ENCODE peak calls at places on chromosome 15, in six cellular contexts. One of them, this sample, is unnamed.
A peak's percentile ranks its signal among the peaks of the same experiment; 100 is the strongest.

GRCh38 chr15:28101201-28101600 is 2.1 kb upstream of the OCA2 start:
- DNase-seq in astrocyte of the cerebellum: no peak
- DNase-seq in choroid plexus epithelial cell: no peak
- DNase-seq in A673: no peak
- DNase-seq in prostate gland: no peak
- DNase-seq in fibroblast of lung: no peak
- DNase-seq in this sample: no peak

GRCh38 chr15:73781038-73781925 is 28.1 kb upstream of the INSYN1 start:
- DNase-seq in astrocyte of the cerebellum: no peak
- DNase-seq in fibroblast of lung: peak; percentile 9
- DNase-seq in choroid plexus epithelial cell: peak; percentile 43
- DNase-seq in prostate gland: no peak
- DNase-seq in A673: no peak
- DNase-seq in this sample: no peak

GRCh38 chr15:67892559-67893377 is 52.9 kb upstream of the RNU6-1 start:
- DNase-seq in astrocyte of the cerebellum: no peak
- DNase-seq in fibroblast of lung: peak; percentile 16
- DNase-seq in prostate gland: no peak
- DNase-seq in choroid plexus epithelial cell: no peak
- DNase-seq in A673: no peak
- DNase-seq in this sample: no peak

GRCh38 chr15:23574742-23575141 is 9.3 kb downstream of the MKRN3 start:
- DNase-seq in prostate gland: no peak
- DNase-seq in astrocyte of the cerebellum: no peak
- DNase-seq in A673: no peak
- DNase-seq in choroid plexus epithelial cell: no peak
- DNase-seq in fibroblast of lung: no peak
- DNase-seq in this sample: no peak

GRCh38 chr15:32704343-32705076 is 13.3 kb upstream of the GREM1 start:
- DNase-seq in fibroblast of lung: peak; percentile 87
- DNase-seq in choroid plexus epithelial cell: peak; percentile 63
- DNase-seq in astrocyte of the cerebellum: no peak
- DNase-seq in prostate gland: no peak
- DNase-seq in A673: no peak
- DNase-seq in this sample: no peak

GRCh38 chr15:44536298-44536961 is 517 bp upstream of the EIF3J start:
- DNase-seq in prostate gland: peak; percentile 86
- DNase-seq in A673: no peak
- DNase-seq in astrocyte of the cerebellum: peak; percentile 26
- DNase-seq in choroid plexus epithelial cell: peak; percentile 72
- DNase-seq in fibroblast of lung: peak; percentile 78
- DNase-seq in this sample: peak; percentile 72

GRCh38 chr15:56948000-56948765 is 29.7 kb downstream of the TCF12 start:
- DNase-seq in choroid plexus epithelial cell: peak; percentile 68
- DNase-seq in A673: no peak
- DNase-seq in astrocyte of the cerebellum: no peak
- DNase-seq in fibroblast of lung: no peak
- DNase-seq in prostate gland: no peak
- DNase-seq in this sample: no peak

GRCh38 chr15:62068071-62068786 is 1.5 kb downstream of the C2CD4A start:
- DNase-seq in choroid plexus epithelial cell: no peak
- DNase-seq in fibroblast of lung: peak; percentile 48
- DNase-seq in prostate gland: peak; percentile 14
- DNase-seq in astrocyte of the cerebellum: no peak
- DNase-seq in A673: peak; percentile 28
- DNase-seq in this sample: no peak

GRCh38 chr15:91263632-91264477 is 163.8 kb downstream of the SV2B start:
- DNase-seq in choroid plexus epithelial cell: no peak
- DNase-seq in astrocyte of the cerebellum: no peak
- DNase-seq in A673: no peak
- DNase-seq in prostate gland: peak; percentile 68
- DNase-seq in fibroblast of lung: peak; percentile 33
- DNase-seq in this sample: no peak

GRCh38 chr15:55241193-55241592 is 44.5 kb upstream of the RSL24D1 start:
- DNase-seq in choroid plexus epithelial cell: no peak
- DNase-seq in A673: no peak
- DNase-seq in fibroblast of lung: no peak
- DNase-seq in astrocyte of the cerebellum: no peak
- DNase-seq in prostate gland: no peak
- DNase-seq in this sample: no peak

GRCh38 chr15:57634290-57634689 is 42.6 kb downstream of the MYZAP start:
- DNase-seq in astrocyte of the cerebellum: no peak
- DNase-seq in choroid plexus epithelial cell: no peak
- DNase-seq in fibroblast of lung: no peak
- DNase-seq in A673: no peak
- DNase-seq in prostate gland: no peak
- DNase-seq in this sample: no peak

GRCh38 chr15:62060896-62061280 is 641 bp upstream of the VPS13C start:
- DNase-seq in astrocyte of the cerebellum: no peak
- DNase-seq in prostate gland: no peak
- DNase-seq in A673: no peak
- DNase-seq in choroid plexus epithelial cell: no peak
- DNase-seq in fibroblast of lung: no peak
- DNase-seq in this sample: no peak

GRCh38 chr15:92599394-92599970 is 56.1 kb downstream of the FAM174B start:
- DNase-seq in astrocyte of the cerebellum: peak; percentile 93
- DNase-seq in fibroblast of lung: peak; percentile 75
- DNase-seq in choroid plexus epithelial cell: peak; percentile 94
- DNase-seq in prostate gland: no peak
- DNase-seq in A673: no peak
- DNase-seq in this sample: peak; percentile 32

GRCh38 chr15:52295421-52295991 is at the start of gene MYO5C:
- DNase-seq in astrocyte of the cerebellum: no peak
- DNase-seq in A673: no peak
- DNase-seq in prostate gland: peak; percentile 93
- DNase-seq in choroid plexus epithelial cell: no peak
- DNase-seq in fibroblast of lung: peak; percentile 43
- DNase-seq in this sample: no peak

GRCh38 chr15:65337436-65338070 is 33.1 kb downstream of the RNU5B-1 start:
- DNase-seq in choroid plexus epithelial cell: no peak
- DNase-seq in fibroblast of lung: no peak
- DNase-seq in A673: peak; percentile 52
- DNase-seq in astrocyte of the cerebellum: no peak
- DNase-seq in prostate gland: no peak
- DNase-seq in this sample: no peak

GRCh38 chr15:71821547-71822129 is 11.3 kb downstream of the NR2E3 start:
- DNase-seq in fibroblast of lung: no peak
- DNase-seq in choroid plexus epithelial cell: no peak
- DNase-seq in astrocyte of the cerebellum: no peak
- DNase-seq in A673: no peak
- DNase-seq in prostate gland: no peak
- DNase-seq in this sample: no peak

GRCh38 chr15:74339371-74339770 is 28.1 kb downstream of the CYP11A1 start:
- DNase-seq in choroid plexus epithelial cell: no peak
- DNase-seq in prostate gland: no peak
- DNase-seq in A673: no peak
- DNase-seq in fibroblast of lung: no peak
- DNase-seq in astrocyte of the cerebellum: no peak
- DNase-seq in this sample: no peak

GRCh38 chr15:22878103-22878502 is 39.6 kb downstream of the NIPA2 start:
- DNase-seq in A673: no peak
- DNase-seq in choroid plexus epithelial cell: no peak
- DNase-seq in astrocyte of the cerebellum: no peak
- DNase-seq in fibroblast of lung: no peak
- DNase-seq in prostate gland: no peak
- DNase-seq in this sample: no peak

DNA sequence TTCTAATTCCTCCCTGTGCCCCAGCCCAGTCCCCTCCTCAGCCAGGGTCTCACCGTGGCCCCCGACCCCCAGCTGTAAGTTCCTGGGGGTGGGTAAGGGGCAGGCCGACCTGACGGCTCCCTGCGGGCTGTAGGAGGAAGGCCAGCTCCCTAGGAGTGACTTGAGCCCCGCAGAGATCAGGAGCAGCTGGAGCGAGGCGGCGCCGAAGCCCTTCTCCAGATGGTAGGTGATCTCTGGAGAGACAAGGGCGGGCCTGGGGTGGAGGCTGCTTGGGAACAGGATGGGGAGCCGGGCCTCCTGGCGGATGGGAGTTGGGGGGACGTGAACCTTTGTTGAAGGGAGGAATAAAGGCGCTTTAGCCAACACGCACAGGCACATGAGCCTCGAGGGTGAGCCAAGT is 4.2 kb downstream of the SLC28A1 start:
- DNase-seq in astrocyte of the cerebellum: no peak
- DNase-seq in A673: no peak
- DNase-seq in prostate gland: no peak
- DNase-seq in fibroblast of lung: no peak
- DNase-seq in choroid plexus epithelial cell: no peak
- DNase-seq in this sample: no peak
- H3K4me3 ChIP-seq in astrocyte of the cerebellum: no peak overlapping the region
- H3K4me3 ChIP-seq in A673: no peak overlapping the region
- H3K4me3 ChIP-seq in prostate gland: no peak overlapping the region
- H3K4me3 ChIP-seq in fibroblast of lung: no peak overlapping the region
- H3K4me3 ChIP-seq in choroid plexus epithelial cell: no peak overlapping the region
- H3K4me3 ChIP-seq in this sample: no peak overlapping the region

GRCh38 chr15:41562258-41562657 is 3.2 kb downstream of the TYRO3 start:
- DNase-seq in prostate gland: no peak
- DNase-seq in A673: no peak
- DNase-seq in choroid plexus epithelial cell: peak; percentile 60
- DNase-seq in astrocyte of the cerebellum: no peak
- DNase-seq in fibroblast of lung: no peak
- DNase-seq in this sample: no peak

GRCh38 chr15:41561104-41561776 is 2.2 kb downstream of the TYRO3 start:
- DNase-seq in astrocyte of the cerebellum: no peak
- DNase-seq in choroid plexus epithelial cell: no peak
- DNase-seq in prostate gland: no peak
- DNase-seq in fibroblast of lung: no peak
- DNase-seq in A673: no peak
- DNase-seq in this sample: no peak

GRCh38 chr15:41562784-41563198 is 3.8 kb downstream of the TYRO3 start:
- DNase-seq in fibroblast of lung: peak; percentile 40
- DNase-seq in prostate gland: no peak
- DNase-seq in A673: peak; percentile 23
- DNase-seq in choroid plexus epithelial cell: peak; percentile 41
- DNase-seq in astrocyte of the cerebellum: no peak
- DNase-seq in this sample: no peak

GRCh38 chr15:41559489-41560177 is 621 bp downstream of the TYRO3 start:
- DNase-seq in astrocyte of the cerebellum: no peak
- DNase-seq in choroid plexus epithelial cell: no peak
- DNase-seq in A673: peak; percentile 31
- DNase-seq in fibroblast of lung: no peak
- DNase-seq in prostate gland: no peak
- DNase-seq in this sample: no peak

DNA sequence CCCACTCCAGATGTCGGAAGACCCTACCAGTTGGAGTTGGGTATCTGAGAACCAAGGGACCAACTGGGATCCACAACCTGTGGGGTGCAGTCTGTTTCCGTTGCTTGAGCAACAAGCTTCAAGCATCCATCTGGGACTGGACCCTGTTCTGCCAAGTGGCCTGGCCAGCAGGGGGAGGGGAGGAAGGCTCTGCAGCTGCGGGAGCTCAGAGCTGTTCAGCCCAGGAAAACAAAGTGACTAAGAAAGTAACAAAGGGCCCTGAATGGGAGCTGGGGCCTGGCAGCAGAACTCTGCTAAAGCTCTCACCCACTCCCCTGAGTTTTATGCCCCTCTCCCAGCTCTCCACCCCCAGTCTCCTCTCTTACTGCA is 2.7 kb downstream of the TYRO3 start:
- DNase-seq in prostate gland: no peak
- DNase-seq in fibroblast of lung: peak; percentile 70
- DNase-seq in choroid plexus epithelial cell: peak; percentile 83
- DNase-seq in A673: peak; percentile 18
- DNase-seq in astrocyte of the cerebellum: no peak
- DNase-seq in this sample: no peak
- TF ChIP-seq CTCF in prostate gland: no peak
- TF ChIP-seq CTCF in fibroblast of lung: peak; percentile 37
- TF ChIP-seq CTCF in choroid plexus epithelial cell: peak; percentile 54
- TF ChIP-seq CTCF in A673: no peak
- TF ChIP-seq CTCF in astrocyte of the cerebellum: peak; percentile 37
- TF ChIP-seq CTCF in this sample: peak; percentile 28

GRCh38 chr15:49439678-49440375 is 16.8 kb downstream of the FGF7 start:
- DNase-seq in prostate gland: no peak
- DNase-seq in A673: no peak
- DNase-seq in astrocyte of the cerebellum: peak; percentile 55
- DNase-seq in choroid plexus epithelial cell: no peak
- DNase-seq in fibroblast of lung: peak; percentile 80
- DNase-seq in this sample: no peak
- H3K4me3 ChIP-seq in prostate gland: no peak overlapping the region
- H3K4me3 ChIP-seq in A673: no peak overlapping the region
- H3K4me3 ChIP-seq in astrocyte of the cerebellum: no peak overlapping the region
- H3K4me3 ChIP-seq in choroid plexus epithelial cell: no peak overlapping the region
- H3K4me3 ChIP-seq in fibroblast of lung: no peak overlapping the region
- H3K4me3 ChIP-seq in this sample: no peak overlapping the region

DNA sequence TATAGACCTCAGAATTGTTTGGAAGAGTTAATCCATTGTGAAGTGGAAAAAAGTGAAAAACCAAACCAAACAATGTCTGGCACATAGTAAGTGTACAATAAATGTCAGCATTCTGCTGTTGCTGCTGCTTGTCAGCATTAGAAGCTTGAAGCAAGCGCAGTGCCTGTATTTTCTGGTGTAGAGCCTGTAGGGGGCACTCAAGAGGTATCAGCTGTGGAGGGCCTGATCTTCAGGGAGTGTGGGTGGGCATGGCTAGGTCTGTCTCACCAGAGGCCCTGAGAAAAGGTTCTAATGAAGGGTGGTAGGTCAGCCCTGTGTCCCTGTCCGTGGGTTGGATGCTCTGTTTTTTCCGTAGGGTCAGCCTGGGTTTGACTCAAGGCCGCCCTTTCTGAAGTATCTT is 3.6 kb downstream of the ADAMTSL3 start:
- DNase-seq in astrocyte of the cerebellum: no peak
- DNase-seq in prostate gland: no peak
- DNase-seq in fibroblast of lung: no peak
- DNase-seq in A673: peak; percentile 38
- DNase-seq in choroid plexus epithelial cell: peak; percentile 38
- DNase-seq in this sample: no peak
- TF ChIP-seq CTCF in astrocyte of the cerebellum: no peak
- TF ChIP-seq CTCF in prostate gland: no peak
- TF ChIP-seq CTCF in fibroblast of lung: peak; percentile 30
- TF ChIP-seq CTCF in A673: peak; percentile 55
- TF ChIP-seq CTCF in choroid plexus epithelial cell: peak; percentile 56
- TF ChIP-seq CTCF in this sample: peak; percentile 57

GRCh38 chr15:89330881-89331595 is 3.6 kb downstream of the POLG start:
- DNase-seq in choroid plexus epithelial cell: no peak
- DNase-seq in astrocyte of the cerebellum: no peak
- DNase-seq in fibroblast of lung: no peak
- DNase-seq in A673: no peak
- DNase-seq in prostate gland: no peak
- DNase-seq in this sample: no peak
- H3K4me3 ChIP-seq in choroid plexus epithelial cell: no peak overlapping the region
- H3K4me3 ChIP-seq in astrocyte of the cerebellum: no peak overlapping the region
- H3K4me3 ChIP-seq in fibroblast of lung: no peak overlapping the region
- H3K4me3 ChIP-seq in A673: no peak overlapping the region
- H3K4me3 ChIP-seq in prostate gland: no peak overlapping the region
- H3K4me3 ChIP-seq in this sample: no peak overlapping the region